ENCODE peak calls at places on chromosomes 13 and 19, in seven cellular contexts. H is psoas muscle, X is foreskin keratinocyte, E is coronary artery, T is fibroblast of lung, Y is MM.1S, Q is heart right ventricle. Z is an unnamed sample.

GRCh38 chr13:23432589-23432988 is 913 bp downstream of the SACS start:
- DNase-seq in Q (no peak), T (peak), E (no peak), X (no peak), H (no peak), Y (no peak), Z (no peak)

GRCh38 chr13:28273919-28274318 is 135.6 kb downstream of the PAN3 start:
- DNase-seq in Q (no peak), H (no peak), X (no peak), E (no peak), Y (no peak), T (no peak), Z (no peak)

GRCh38 chr13:105825071-105825470 is 710.4 kb downstream of the EFNB2 start:
- DNase-seq in E (no peak), Q (no peak), X (peak), Y (no peak), T (no peak), H (no peak), Z (no peak)

GRCh38 chr19:13817615-13818371 is 22.6 kb downstream of the ZSWIM4 start:
- DNase-seq in Y (peak), Q (no peak), H (no peak), E (no peak), X (peak), T (no peak), Z (no peak)

GRCh38 chr19:7647156-7647555 is 10.2 kb downstream of the STXBP2 start:
- DNase-seq in H (no peak), E (no peak), T (no peak), X (no peak), Q (no peak), Y (no peak), Z (no peak)

GRCh38 chr19:27779953-27780352 is 1433.0 kb downstream of the UQCRFS1 start:
- DNase-seq in E (no peak), T (no peak), X (no peak), Y (no peak), H (no peak), Q (no peak), Z (no peak)

GRCh38 chr13:24153979-24154378 is 6.5 kb upstream of the SPATA13 start:
- DNase-seq in X (no peak), T (no peak), Q (no peak), Y (no peak), H (no peak), E (no peak), Z (no peak)

GRCh38 chr19:13154911-13155471 is 4.8 kb downstream of the IER2 start:
- DNase-seq in Q (peak), H (peak), Y (no peak), T (peak), E (peak), X (peak), Z (no peak)

GRCh38 chr19:55345818-55346724 is 6.4 kb downstream of the KMT5C start:
- DNase-seq in X (no peak), Y (no peak), E (no peak), T (peak), H (peak), Q (no peak), Z (no peak)

GRCh38 chr19:10454267-10454666 is 33.9 kb downstream of the PDE4A start:
- DNase-seq in E (no peak), Y (no peak), Q (no peak), X (no peak), T (no peak), H (no peak), Z (no peak)

GRCh38 chr19:50909240-50910070 is 1.7 kb downstream of the KLK4 start:
- DNase-seq in Q (no peak), T (no peak), H (no peak), E (no peak), X (peak), Y (no peak), Z (no peak)

GRCh38 chr13:40121711-40122110 is 466.2 kb downstream of the COG6 start:
- DNase-seq in H (no peak), Q (no peak), X (no peak), E (no peak), T (no peak), Y (no peak), Z (no peak)

GRCh38 chr13:85266771-85267170 is 532.4 kb downstream of the SLITRK6 start:
- DNase-seq in T (no peak), X (peak), H (no peak), E (no peak), Y (no peak), Q (no peak), Z (no peak)

GRCh38 chr19:40519352-40520322 is 52.8 kb downstream of the SPTBN4 start:
- DNase-seq in X (peak), Y (peak), Q (no peak), H (peak), T (peak), E (no peak), Z (no peak)

GRCh38 chr13:110797230-110797877 is 83.9 kb downstream of the ING1 start:
- DNase-seq in Q (no peak), X (no peak), H (no peak), E (no peak), T (no peak), Y (no peak), Z (no peak)

GRCh38 chr19:18939922-18940775 is 868 bp downstream of the HOMER3 start:
- DNase-seq in T (peak), H (peak), X (peak), Y (no peak), Q (peak), E (no peak), Z (peak)

GRCh38 chr13:44432595-44432994 is 59.0 kb downstream of the SERP2 start:
- DNase-seq in H (no peak), X (peak), T (peak), Y (no peak), Q (no peak), E (no peak), Z (no peak)

GRCh38 chr13:52832268-52832667 is 16.2 kb downstream of the PCDH8 start:
- DNase-seq in E (no peak), T (no peak), X (no peak), H (no peak), Q (no peak), Y (no peak), Z (no peak)

GRCh38 chr13:36163809-36164308 is 32.7 kb upstream of the DCLK1 start:
- DNase-seq in T (peak), Q (peak), H (peak), X (peak), Y (no peak), E (no peak), Z (no peak)

DNA sequence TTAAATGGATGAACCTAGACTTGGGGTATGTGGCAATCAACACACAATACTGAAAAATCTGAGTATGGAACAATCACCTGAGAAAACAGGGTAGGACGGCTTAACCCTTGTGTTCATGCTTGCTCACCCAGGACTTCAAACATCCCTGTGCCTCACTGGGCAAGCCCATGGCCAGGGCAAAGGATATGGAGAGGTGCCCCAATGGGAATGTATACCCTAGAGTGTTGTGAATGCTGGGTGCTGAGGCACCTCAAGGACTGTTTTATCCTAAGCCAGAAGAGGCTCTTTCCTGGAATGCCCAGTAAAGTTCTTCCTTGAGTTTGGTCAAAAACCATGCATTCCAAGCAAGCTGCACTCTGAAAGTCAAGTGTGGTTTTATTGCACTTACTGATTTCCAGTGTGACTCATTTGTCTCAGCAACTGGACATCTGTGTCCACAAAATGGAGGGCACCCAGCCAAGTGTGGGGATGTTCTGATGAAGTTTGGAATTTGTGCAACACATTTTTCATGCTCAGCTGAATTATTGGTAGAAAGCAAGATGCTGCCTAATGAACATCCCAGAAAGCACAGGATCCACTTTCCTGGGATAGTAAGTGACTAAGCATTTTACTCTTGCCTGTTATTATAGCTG is 531.3 kb downstream of the RFC3 start:
- DNase-seq in H (peak), Y (no peak), T (peak), Q (peak), X (peak), E (no peak), Z (no peak)
- H3K27ac ChIP-seq in H (no peak), Y (no peak), T (no peak), Q (no peak), X (no peak), E (no peak), Z (no peak)

DNA sequence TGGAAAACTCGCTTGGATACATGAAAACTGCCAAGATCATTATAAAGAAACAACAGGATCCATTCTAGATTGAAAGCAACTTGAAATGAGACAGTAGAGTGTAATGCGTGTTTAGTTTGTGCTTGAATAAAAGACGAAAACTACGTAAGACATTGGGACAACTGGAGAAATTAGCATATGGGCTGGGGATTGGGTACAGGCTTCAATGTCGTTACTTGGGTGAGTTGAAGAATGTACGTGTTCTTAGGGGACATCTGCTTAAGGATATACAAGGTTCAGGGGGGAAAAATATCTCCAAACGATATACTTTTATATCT is 471 bp upstream of the ERVK3-1 start:
- DNase-seq in H (no peak), E (no peak), Y (no peak), Q (no peak), T (no peak), X (no peak), Z (no peak)
- H3K27ac ChIP-seq in H (peak), E (peak), Y (no peak), Q (peak), T (peak), X (no peak), Z (peak)

DNA sequence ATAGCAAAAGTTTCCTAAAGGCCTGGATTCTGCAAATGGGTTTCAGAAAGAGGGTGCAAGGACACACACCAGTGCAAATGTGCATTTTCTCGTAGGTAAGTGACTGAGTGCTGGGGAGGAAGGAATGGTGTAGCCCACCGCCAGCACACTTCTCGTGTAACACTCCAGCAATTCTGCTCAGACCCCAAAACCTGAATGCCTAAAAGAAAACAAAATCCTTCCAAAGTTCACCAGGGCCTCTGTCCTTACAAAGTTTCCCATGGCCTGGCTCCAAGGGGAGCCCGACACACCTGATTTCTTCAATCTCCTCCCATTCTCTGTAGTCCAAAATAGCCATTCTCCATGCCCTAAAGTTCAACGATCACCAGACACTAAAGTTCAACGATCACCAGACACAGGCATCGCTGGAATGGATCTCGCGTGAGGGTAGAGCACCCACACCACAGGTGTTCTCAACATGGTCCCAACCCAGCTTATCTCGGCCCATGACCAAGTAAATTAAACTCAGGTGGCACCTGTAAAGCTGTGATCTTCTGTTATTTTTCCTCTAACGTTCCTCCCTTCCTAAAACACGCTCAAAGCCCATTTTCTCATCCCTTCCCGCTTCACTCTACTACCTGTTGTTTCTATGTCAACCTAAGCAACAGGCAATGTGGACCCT is 46.0 kb downstream of the ABCC4 start:
- DNase-seq in T (no peak), Q (no peak), X (no peak), H (no peak), E (no peak), Y (no peak), Z (no peak)
- H3K27ac ChIP-seq in T (peak), Q (no peak), X (no peak), H (peak), E (no peak), Y (no peak), Z (no peak)

GRCh38 chr13:33180009-33180804 is 105.3 kb downstream of the STARD13 start:
- DNase-seq in Q (no peak), E (no peak), T (no peak), H (no peak), Y (no peak), X (no peak), Z (no peak)
- H3K27ac ChIP-seq in Q (no peak), E (no peak), T (no peak), H (no peak), Y (no peak), X (no peak), Z (no peak)

DNA sequence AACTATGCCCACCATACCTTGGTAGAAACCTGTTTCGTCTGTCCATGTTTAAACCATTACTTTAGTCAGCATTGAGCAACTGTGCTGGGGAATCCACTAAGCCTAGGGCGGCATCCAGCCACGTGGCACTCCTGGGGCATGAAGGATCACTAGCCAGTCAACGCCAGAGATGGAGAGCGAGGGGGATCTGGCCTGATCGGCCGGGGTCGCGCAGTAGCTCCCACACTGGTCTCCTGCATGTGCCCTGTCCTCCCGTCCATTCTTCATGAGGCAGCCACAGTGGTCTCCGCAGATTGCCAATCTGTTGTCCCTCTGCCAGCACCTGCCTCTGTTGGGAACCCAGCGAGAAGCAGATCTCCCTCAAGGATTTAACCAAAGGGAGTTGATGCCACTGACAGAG is 109.4 kb downstream of the DPF1 start:
- DNase-seq in Y (no peak), E (no peak), H (no peak), X (no peak), T (no peak), Q (no peak), Z (no peak)
- H3K27ac ChIP-seq in Y (no peak), E (no peak), H (no peak), X (no peak), T (no peak), Q (no peak), Z (no peak)

GRCh38 chr19:3604987-3605343 is 1.7 kb downstream of the TBXA2R start:
- DNase-seq in H (no peak), E (no peak), X (no peak), Q (no peak), T (no peak), Y (no peak), Z (no peak)
- H3K27ac ChIP-seq in H (no peak), E (peak), X (no peak), Q (peak), T (no peak), Y (no peak), Z (no peak)